ENCODE peak calls at places on chromosomes 12 and 14, in eight cellular contexts. R is T follicular helper cell; A is lung; N is activated T-cell treated with anti-CD3 and anti-CD28 coated beads, Interleukin-2, amount 50 U/mL, for 72 hours; X is neural crest cell; L is stimulated activated CD8-positive, alpha-beta memory T cell treated with anti-CD3 and anti-CD28 coated beads, Interleukin-15, amount 100 ng/mL, for 1 hour; O is NCI-H1694; T is K562. C is an unnamed sample.
A peak's percentile ranks its signal among the peaks of the same experiment; 100 is the strongest.

GRCh38 chr12:95959107-95959506 is 16.0 kb downstream of the AMDHD1 start:
- DNase-seq in A (no peak), L (no peak), O (peak; percentile 20), T (no peak), N (no peak), X (no peak), R (no peak), C (no peak)

GRCh38 chr14:102694530-102695171 is 82.6 kb upstream of the TRAF3 start:
- DNase-seq in X (peak; percentile 69), N (peak; percentile 63), T (peak; percentile 54), A (peak; percentile 72), R (peak; percentile 32), O (peak; percentile 99), L (peak; percentile 52), C (peak; percentile 22)

GRCh38 chr12:9651265-9651729 is 18.2 kb upstream of the CLEC2D start:
- DNase-seq in R (no peak), O (no peak), A (no peak), N (peak; percentile 71), T (no peak), X (no peak), L (no peak), C (no peak)

GRCh38 chr12:113852695-113853490 is 113.2 kb downstream of the RBM19 start:
- DNase-seq in R (no peak), T (no peak), A (no peak), N (no peak), O (peak; percentile 77), L (no peak), X (no peak), C (no peak)

GRCh38 chr14:71959055-71959454 is 26.8 kb downstream of the RGS6 start:
- DNase-seq in L (no peak), R (no peak), A (no peak), T (no peak), N (no peak), X (no peak), O (no peak), C (no peak)

GRCh38 chr12:64452559-64453329 is 824 bp downstream of the TBK1 start:
- DNase-seq in N (no peak), X (no peak), L (no peak), T (peak; percentile 50), R (no peak), O (no peak), A (no peak), C (no peak)

GRCh38 chr14:38469156-38469555 is 213.3 kb upstream of the CLEC14A start:
- DNase-seq in X (no peak), L (no peak), N (no peak), R (no peak), A (no peak), O (no peak), T (no peak), C (no peak)

GRCh38 chr12:122584177-122584576 is 57.1 kb downstream of the KNTC1 start:
- DNase-seq in T (no peak), A (no peak), R (no peak), O (no peak), N (no peak), X (no peak), L (no peak), C (no peak)

GRCh38 chr12:93135286-93136239 is 206.5 kb upstream of the EEA1 start:
- DNase-seq in L (no peak), T (no peak), O (no peak), A (no peak), X (no peak), N (peak; percentile 7), R (no peak), C (no peak)

GRCh38 chr12:23827353-23827752 is 122.1 kb downstream of the SOX5 start:
- DNase-seq in R (no peak), L (no peak), A (no peak), T (no peak), O (no peak), X (no peak), N (no peak), C (no peak)

GRCh38 chr14:105064721-105065143 is 498 bp downstream of the GPR132 start:
- DNase-seq in O (no peak), A (no peak), N (no peak), T (no peak), X (no peak), R (no peak), L (no peak), C (no peak)

GRCh38 chr12:16281157-16281556 is 3.7 kb upstream of the SLC15A5 start:
- DNase-seq in N (no peak), A (no peak), T (no peak), L (no peak), X (no peak), O (no peak), R (no peak), C (no peak)

GRCh38 chr14:104113631-104114420 is 24.6 kb upstream of the KIF26A start:
- DNase-seq in O (no peak), R (no peak), X (no peak), T (no peak), N (no peak), L (no peak), A (no peak), C (no peak)

GRCh38 chr12:62123721-62124203 is 136.4 kb upstream of the USP15 start:
- DNase-seq in T (peak; percentile 33), R (peak; percentile 15), X (peak; percentile 23), N (peak; percentile 23), O (no peak), L (no peak), A (no peak), C (no peak)

GRCh38 chr14:61179061-61179675 is 102.0 kb downstream of the TMEM30B start:
- DNase-seq in X (no peak), L (no peak), O (no peak), R (no peak), N (no peak), T (no peak), A (no peak), C (no peak)

GRCh38 chr14:65258391-65258790 is 154.1 kb upstream of the FUT8 start:
- DNase-seq in R (no peak), O (no peak), X (no peak), T (no peak), L (no peak), N (no peak), A (no peak), C (no peak)

GRCh38 chr14:71371711-71372396 is 464.6 kb downstream of the PCNX1 start:
- DNase-seq in O (no peak), A (no peak), L (no peak), X (no peak), T (peak; percentile 22), R (no peak), N (peak; percentile 25), C (no peak)

GRCh38 chr12:85866929-85867776 is 6.9 kb upstream of the NTS start:
- DNase-seq in O (peak; percentile 16), X (peak; percentile 17), R (no peak), N (peak; percentile 17), A (peak; percentile 42), T (peak; percentile 5), L (no peak), C (no peak)

GRCh38 chr14:106547735-106548550 is 1021.6 kb downstream of the TMEM121 start:
- DNase-seq in L (no peak), X (no peak), R (no peak), O (no peak), T (no peak), A (no peak), N (no peak), C (no peak)

GRCh38 chr12:51019927-51020326 is 6.3 kb downstream of the SLC11A2 start:
- DNase-seq in R (no peak), X (no peak), L (no peak), N (no peak), O (no peak), T (no peak), A (no peak), C (no peak)

GRCh38 chr12:119593578-119594398 is at the start of gene TMEM233:
- DNase-seq in R (no peak), N (no peak), A (no peak), O (no peak), X (no peak), T (no peak), L (no peak), C (no peak)

GRCh38 chr14:99481745-99482099 is 513 bp downstream of the CCNK start:
- DNase-seq in O (peak; percentile 18), T (peak; percentile 15), A (no peak), L (no peak), R (peak; percentile 4), N (peak; percentile 27), X (no peak), C (no peak)

GRCh38 chr14:68408680-68409079 is 384.2 kb downstream of the ZFP36L1 start:
- DNase-seq in R (no peak), N (no peak), O (no peak), L (no peak), A (no peak), X (no peak), T (no peak), C (no peak)

GRCh38 chr12:70243510-70244331 is 488 bp downstream of the CNOT2 start:
- DNase-seq in X (peak; percentile 56), T (peak; percentile 88), A (peak; percentile 63), R (peak; percentile 66), O (peak; percentile 21), N (peak; percentile 70), L (peak; percentile 38), C (peak; percentile 68)

GRCh38 chr12:28202374-28203130 is 12.3 kb downstream of the CCDC91 start:
- DNase-seq in R (no peak), A (no peak), N (no peak), T (no peak), O (no peak), L (no peak), X (no peak), C (no peak)

GRCh38 chr14:103056322-103057027 is 874 bp downstream of the CDC42BPB start:
- DNase-seq in T (peak; percentile 47), N (no peak), O (peak; percentile 55), A (peak; percentile 69), L (no peak), X (peak; percentile 45), R (no peak), C (no peak)

GRCh38 chr14:68527329-68527851 is 265.5 kb downstream of the ZFP36L1 start:
- DNase-seq in O (no peak), T (no peak), N (no peak), R (no peak), A (no peak), X (no peak), L (no peak), C (no peak)

GRCh38 chr12:22481557-22482104 is 62.7 kb downstream of the C2CD5 start:
- DNase-seq in R (no peak), N (no peak), T (no peak), O (no peak), X (no peak), A (no peak), L (no peak), C (no peak)

GRCh38 chr12:8080131-8080530 is 1.9 kb upstream of the NECAP1 start:
- DNase-seq in L (no peak), X (no peak), N (no peak), T (peak; percentile 23), O (no peak), R (no peak), A (no peak), C (no peak)

GRCh38 chr12:55736780-55737580 is 5.9 kb upstream of the GDF11 start:
- DNase-seq in R (peak; percentile 30), X (peak; percentile 56), L (no peak), T (peak; percentile 69), O (peak; percentile 80), N (peak; percentile 69), A (peak; percentile 79), C (peak; percentile 44)

GRCh38 chr12:19201653-19202052 is 72.1 kb downstream of the PLEKHA5 start:
- DNase-seq in T (no peak), R (no peak), L (no peak), X (no peak), O (no peak), N (no peak), A (no peak), C (no peak)

GRCh38 chr12:8018666-8019581 is 13.6 kb upstream of the FOXJ2 start:
- DNase-seq in R (no peak), A (no peak), X (peak; percentile 43), N (peak; percentile 57), O (no peak), T (peak; percentile 63), L (no peak), C (peak; percentile 28)

GRCh38 chr12:46268617-46269428 is at the start of gene SLC38A1:
- DNase-seq in A (peak; percentile 90), O (peak; percentile 24), T (peak; percentile 81), L (peak; percentile 67), X (peak; percentile 63), R (peak; percentile 85), N (peak; percentile 94), C (peak; percentile 85)

GRCh38 chr12:54439521-54440255 is 20.6 kb upstream of the ITGA5 start:
- DNase-seq in N (no peak), O (peak; percentile 18), A (no peak), R (no peak), L (no peak), T (peak; percentile 72), X (no peak), C (no peak)